ENCODE peak calls at places on chromosome 1, in four cellular contexts. Y is stimulated activated CD8-positive, alpha-beta memory T cell treated with anti-CD3 and anti-CD28 coated beads, Interleukin-4, amount 100 ng/mL, for 24 hours; R is psoas muscle; Z is GM04504. N is an unnamed sample.

GRCh38 chr1:33985166-33985565 is 121.3 kb downstream of the HMGB4 start:
- DNase-seq in R (no peak), Z (no peak), Y (no peak), N (no peak)

GRCh38 chr1:15401391-15402055 is 8.2 kb upstream of the EFHD2 start:
- DNase-seq in R (no peak), Z (no peak), Y (no peak), N (no peak)

GRCh38 chr1:52191395-52191965 is 49.6 kb downstream of the ZFYVE9 start:
- DNase-seq in Y (no peak), Z (no peak), R (no peak), N (no peak)

GRCh38 chr1:219805191-219805590 is 123.2 kb downstream of the SLC30A10 start:
- DNase-seq in Z (no peak), Y (no peak), R (no peak), N (no peak)

GRCh38 chr1:203507227-203507626 is 13.3 kb downstream of the OPTC start:
- DNase-seq in Z (no peak), Y (no peak), R (peak), N (no peak)

GRCh38 chr1:47752048-47752451 is 245.1 kb downstream of the TRABD2B start:
- DNase-seq in Z (no peak), R (peak), Y (no peak), N (no peak)

GRCh38 chr1:247078315-247079140 is at the start of gene ZNF670:
- DNase-seq in Y (peak), R (peak), Z (peak), N (peak)

GRCh38 chr1:66262233-66262632 is 271.7 kb upstream of the SGIP1 start:
- DNase-seq in Z (peak), R (no peak), Y (no peak), N (no peak)

GRCh38 chr1:205587576-205587975 is 44.2 kb downstream of the ELK4 start:
- DNase-seq in R (no peak), Z (no peak), Y (no peak), N (no peak)

GRCh38 chr1:153387001-153387400 is 3.9 kb downstream of the S100A8 start:
- DNase-seq in Y (no peak), R (no peak), Z (no peak), N (no peak)

GRCh38 chr1:212452323-212453155 is 19.8 kb downstream of the NENF start:
- DNase-seq in Y (no peak), Z (peak), R (peak), N (no peak)

N was measured in stimulated activated naive B cell treated with anti-CD40 and anti-IgM and Interleukin-4, amounts not matched to agents 10 μg/mL and 1 μg/mL and 100 μg/mL, for 72 hours.